ENCODE peak calls at places on chromosome 5, in four cellular contexts. L is NCI-H460, K is activated B cell treated with CpG ODN at 0.5 μM for 24 hours, A is SW 1271. W is an unnamed sample.

GRCh38 chr5:17056056-17056690 is 120.1 kb upstream of the MYO10 start:
- DNase-seq in L (no peak), K (no peak), A (no peak), W (no peak)

GRCh38 chr5:88674262-88675158 is 208.5 kb downstream of the MEF2C start:
- DNase-seq in L (peak), K (no peak), A (peak), W (peak)

GRCh38 chr5:32138839-32139493 is 35.2 kb downstream of the GOLPH3 start:
- DNase-seq in L (no peak), K (no peak), A (no peak), W (no peak)

GRCh38 chr5:1437876-1438559 is 7.2 kb downstream of the SLC6A3 start:
- DNase-seq in L (no peak), K (no peak), A (no peak), W (no peak)

GRCh38 chr5:73418244-73418691 is 30.3 kb downstream of the FOXD1 start:
- DNase-seq in L (no peak), K (no peak), A (no peak), W (no peak)

GRCh38 chr5:142611154-142611553 is 74.7 kb downstream of the FGF1 start:
- DNase-seq in L (peak), K (peak), A (no peak), W (no peak)

GRCh38 chr5:42569325-42569724 is 146.1 kb downstream of the GHR start:
- DNase-seq in L (no peak), K (no peak), A (no peak), W (no peak)

GRCh38 chr5:98349251-98349989 is 424.0 kb upstream of the RGMB start:
- DNase-seq in L (no peak), K (no peak), A (peak), W (no peak)

GRCh38 chr5:139569276-139569955 is 8.3 kb downstream of the UBE2D2 start:
- DNase-seq in L (no peak), K (no peak), A (no peak), W (no peak)

GRCh38 chr5:180315762-180316212 is 23.9 kb upstream of the MAPK9 start:
- DNase-seq in L (peak), K (peak), A (no peak), W (no peak)

GRCh38 chr5:41524174-41524573 is 13.8 kb upstream of the PLCXD3 start:
- DNase-seq in L (no peak), K (no peak), A (no peak), W (no peak)

GRCh38 chr5:109411627-109412026 is 1.9 kb upstream of the PJA2 start:
- DNase-seq in L (peak), K (no peak), A (no peak), W (no peak)

GRCh38 chr5:89343666-89344065 is 460.7 kb upstream of the MEF2C start:
- DNase-seq in L (no peak), K (peak), A (no peak), W (no peak)

GRCh38 chr5:74322944-74323343 is 317.6 kb downstream of the ENC1 start:
- DNase-seq in L (no peak), K (no peak), A (no peak), W (no peak)

GRCh38 chr5:30539004-30539634 is 654.4 kb upstream of the CDH6 start:
- DNase-seq in L (no peak), K (no peak), A (no peak), W (no peak)

GRCh38 chr5:170817195-170817594 is 33.7 kb downstream of the GABRP start:
- DNase-seq in L (no peak), K (no peak), A (no peak), W (no peak)

GRCh38 chr5:134845852-134846640 is at the start of gene C5orf24:
- DNase-seq in L (peak), K (peak), A (peak), W (peak)

GRCh38 chr5:61805101-61805500 is 473.0 kb downstream of the ZSWIM6 start:
- DNase-seq in L (no peak), K (no peak), A (no peak), W (no peak)

GRCh38 chr5:175842947-175843793 is 28.2 kb upstream of the CPLX2 start:
- DNase-seq in L (peak), K (no peak), A (no peak), W (no peak)

GRCh38 chr5:163478126-163478981 is 17.9 kb downstream of the HMMR start:
- DNase-seq in L (no peak), K (no peak), A (no peak), W (no peak)

GRCh38 chr5:146965781-146966659 is 87.5 kb upstream of the PPP2R2B start:
- DNase-seq in L (peak), K (peak), A (peak), W (peak)

GRCh38 chr5:90279091-90279490 is 130.5 kb downstream of the CETN3 start:
- DNase-seq in L (no peak), K (no peak), A (no peak), W (no peak)

GRCh38 chr5:54630738-54631369 is 113.3 kb downstream of the SNX18 start:
- DNase-seq in L (no peak), K (no peak), A (no peak), W (no peak)

GRCh38 chr5:132410451-132411381 is 41.2 kb downstream of the SLC22A5 start:
- DNase-seq in L (peak), K (peak), A (peak), W (no peak)

GRCh38 chr5:9473624-9474023 is 72.3 kb downstream of the SEMA5A start:
- DNase-seq in L (no peak), K (no peak), A (no peak), W (no peak)

GRCh38 chr5:125323613-125324012 is 577.2 kb upstream of the ZNF608 start:
- DNase-seq in L (no peak), K (no peak), A (no peak), W (no peak)

GRCh38 chr5:140840978-140841962 is at the start of gene PCDHA8:
- DNase-seq in L (peak), K (no peak), A (no peak), W (peak)

GRCh38 chr5:68287976-68288755 is 72.6 kb downstream of the PIK3R1 start:
- DNase-seq in L (no peak), K (peak), A (no peak), W (no peak)

GRCh38 chr5:115544371-115545064 is at the start of gene FEM1C:
- DNase-seq in L (peak), K (peak), A (peak), W (peak)

GRCh38 chr5:137822158-137822764 is 45.4 kb upstream of the MYOT start:
- DNase-seq in L (peak), K (no peak), A (no peak), W (no peak)

GRCh38 chr5:142590451-142591240 is 95.2 kb downstream of the FGF1 start:
- DNase-seq in L (no peak), K (no peak), A (no peak), W (no peak)

GRCh38 chr5:15241216-15241821 is 258.7 kb upstream of the FBXL7 start:
- DNase-seq in L (no peak), K (no peak), A (no peak), W (no peak)

GRCh38 chr5:1255081-1255561 is 29.9 kb downstream of the SLC6A18 start:
- DNase-seq in L (no peak), K (no peak), A (no peak), W (no peak)

GRCh38 chr5:16886366-16886736 is 49.7 kb downstream of the MYO10 start:
- DNase-seq in L (peak), K (no peak), A (no peak), W (no peak)